ENCODE peak calls at places on chromosomes 2 and 18, in four cellular contexts. One of them, this sample, is unnamed.
A peak's percentile ranks its signal among the peaks of the same experiment; 100 is the strongest.

GRCh38 chr2:207619764-207620203 is 5.4 kb downstream of the METTL21A start:
- ATAC-seq in left lung: peak; percentile 6
- ATAC-seq in natural killer cell treated with Interleukin-12 subunit alpha and Interleukin-12 subunit beta and Interleukin-15 and Interleukin-18, amount 100 ng/mL, for 72 hours: peak; percentile 67
- ATAC-seq in activated T-cell treated with anti-CD3 and anti-CD28 coated beads, Interleukin-2, amount 50 U/mL, for 72 hours: no peak
- ATAC-seq in this sample: no peak

GRCh38 chr2:178008636-178009289 is 63.8 kb downstream of the PDE11A start:
- ATAC-seq in left lung: no peak
- ATAC-seq in natural killer cell treated with Interleukin-12 subunit alpha and Interleukin-12 subunit beta and Interleukin-15 and Interleukin-18, amount 100 ng/mL, for 72 hours: no peak
- ATAC-seq in activated T-cell treated with anti-CD3 and anti-CD28 coated beads, Interleukin-2, amount 50 U/mL, for 72 hours: no peak
- ATAC-seq in this sample: no peak

GRCh38 chr2:120293991-120294329 is 41.3 kb downstream of the RALB start:
- ATAC-seq in left lung: peak; percentile 38
- ATAC-seq in natural killer cell treated with Interleukin-12 subunit alpha and Interleukin-12 subunit beta and Interleukin-15 and Interleukin-18, amount 100 ng/mL, for 72 hours: no peak
- ATAC-seq in activated T-cell treated with anti-CD3 and anti-CD28 coated beads, Interleukin-2, amount 50 U/mL, for 72 hours: no peak
- ATAC-seq in this sample: no peak

GRCh38 chr2:84830095-84830494 is 50.8 kb downstream of the TRABD2A start:
- ATAC-seq in left lung: peak; percentile 79
- ATAC-seq in natural killer cell treated with Interleukin-12 subunit alpha and Interleukin-12 subunit beta and Interleukin-15 and Interleukin-18, amount 100 ng/mL, for 72 hours: no peak
- ATAC-seq in activated T-cell treated with anti-CD3 and anti-CD28 coated beads, Interleukin-2, amount 50 U/mL, for 72 hours: no peak
- ATAC-seq in this sample: no peak

GRCh38 chr18:9612215-9612830 is 2.0 kb downstream of the PPP4R1 start:
- ATAC-seq in left lung: peak; percentile 67
- ATAC-seq in natural killer cell treated with Interleukin-12 subunit alpha and Interleukin-12 subunit beta and Interleukin-15 and Interleukin-18, amount 100 ng/mL, for 72 hours: no peak
- ATAC-seq in activated T-cell treated with anti-CD3 and anti-CD28 coated beads, Interleukin-2, amount 50 U/mL, for 72 hours: peak; percentile 44
- ATAC-seq in this sample: peak; percentile 33

GRCh38 chr18:45280486-45281263 is 334.6 kb upstream of the SLC14A2 start:
- ATAC-seq in left lung: no peak
- ATAC-seq in natural killer cell treated with Interleukin-12 subunit alpha and Interleukin-12 subunit beta and Interleukin-15 and Interleukin-18, amount 100 ng/mL, for 72 hours: peak; percentile 33
- ATAC-seq in activated T-cell treated with anti-CD3 and anti-CD28 coated beads, Interleukin-2, amount 50 U/mL, for 72 hours: no peak
- ATAC-seq in this sample: no peak

GRCh38 chr2:182404102-182404501 is 22.7 kb downstream of the PDE1A start:
- ATAC-seq in left lung: no peak
- ATAC-seq in natural killer cell treated with Interleukin-12 subunit alpha and Interleukin-12 subunit beta and Interleukin-15 and Interleukin-18, amount 100 ng/mL, for 72 hours: no peak
- ATAC-seq in activated T-cell treated with anti-CD3 and anti-CD28 coated beads, Interleukin-2, amount 50 U/mL, for 72 hours: no peak
- ATAC-seq in this sample: no peak

GRCh38 chr2:42781204-42781603 is 11.2 kb downstream of the HAAO start:
- ATAC-seq in left lung: no peak
- ATAC-seq in natural killer cell treated with Interleukin-12 subunit alpha and Interleukin-12 subunit beta and Interleukin-15 and Interleukin-18, amount 100 ng/mL, for 72 hours: no peak
- ATAC-seq in activated T-cell treated with anti-CD3 and anti-CD28 coated beads, Interleukin-2, amount 50 U/mL, for 72 hours: no peak
- ATAC-seq in this sample: no peak

GRCh38 chr2:111618577-111618930 is 265.4 kb downstream of the ANAPC1 start:
- ATAC-seq in left lung: peak; percentile 58
- ATAC-seq in natural killer cell treated with Interleukin-12 subunit alpha and Interleukin-12 subunit beta and Interleukin-15 and Interleukin-18, amount 100 ng/mL, for 72 hours: no peak
- ATAC-seq in activated T-cell treated with anti-CD3 and anti-CD28 coated beads, Interleukin-2, amount 50 U/mL, for 72 hours: no peak
- ATAC-seq in this sample: no peak

GRCh38 chr18:13239557-13239956 is 21.0 kb downstream of the LDLRAD4 start:
- ATAC-seq in left lung: no peak
- ATAC-seq in natural killer cell treated with Interleukin-12 subunit alpha and Interleukin-12 subunit beta and Interleukin-15 and Interleukin-18, amount 100 ng/mL, for 72 hours: peak; percentile 4
- ATAC-seq in activated T-cell treated with anti-CD3 and anti-CD28 coated beads, Interleukin-2, amount 50 U/mL, for 72 hours: no peak
- ATAC-seq in this sample: no peak

GRCh38 chr2:1081411-1082225 is 131.0 kb downstream of the SNTG2 start:
- ATAC-seq in left lung: peak; percentile 39
- ATAC-seq in natural killer cell treated with Interleukin-12 subunit alpha and Interleukin-12 subunit beta and Interleukin-15 and Interleukin-18, amount 100 ng/mL, for 72 hours: no peak
- ATAC-seq in activated T-cell treated with anti-CD3 and anti-CD28 coated beads, Interleukin-2, amount 50 U/mL, for 72 hours: no peak
- ATAC-seq in this sample: no peak

GRCh38 chr2:134917219-134917957 is 1.2 kb upstream of the CCNT2 start:
- ATAC-seq in left lung: peak; percentile 0
- ATAC-seq in natural killer cell treated with Interleukin-12 subunit alpha and Interleukin-12 subunit beta and Interleukin-15 and Interleukin-18, amount 100 ng/mL, for 72 hours: no peak
- ATAC-seq in activated T-cell treated with anti-CD3 and anti-CD28 coated beads, Interleukin-2, amount 50 U/mL, for 72 hours: no peak
- ATAC-seq in this sample: no peak

GRCh38 chr18:79733996-79734770 is 54.6 kb downstream of the CTDP1 start:
- ATAC-seq in left lung: peak; percentile 51
- ATAC-seq in natural killer cell treated with Interleukin-12 subunit alpha and Interleukin-12 subunit beta and Interleukin-15 and Interleukin-18, amount 100 ng/mL, for 72 hours: no peak
- ATAC-seq in activated T-cell treated with anti-CD3 and anti-CD28 coated beads, Interleukin-2, amount 50 U/mL, for 72 hours: no peak
- ATAC-seq in this sample: no peak

GRCh38 chr2:98701230-98701629 is 29.7 kb downstream of the MGAT4A start:
- ATAC-seq in left lung: peak; percentile 46
- ATAC-seq in natural killer cell treated with Interleukin-12 subunit alpha and Interleukin-12 subunit beta and Interleukin-15 and Interleukin-18, amount 100 ng/mL, for 72 hours: no peak
- ATAC-seq in activated T-cell treated with anti-CD3 and anti-CD28 coated beads, Interleukin-2, amount 50 U/mL, for 72 hours: no peak
- ATAC-seq in this sample: no peak

GRCh38 chr2:170236639-170237037 is 58.7 kb downstream of the MYO3B start:
- ATAC-seq in left lung: no peak
- ATAC-seq in natural killer cell treated with Interleukin-12 subunit alpha and Interleukin-12 subunit beta and Interleukin-15 and Interleukin-18, amount 100 ng/mL, for 72 hours: no peak
- ATAC-seq in activated T-cell treated with anti-CD3 and anti-CD28 coated beads, Interleukin-2, amount 50 U/mL, for 72 hours: no peak
- ATAC-seq in this sample: no peak

GRCh38 chr2:64192080-64192479 is 47.9 kb upstream of the PELI1 start:
- ATAC-seq in left lung: peak; percentile 58
- ATAC-seq in natural killer cell treated with Interleukin-12 subunit alpha and Interleukin-12 subunit beta and Interleukin-15 and Interleukin-18, amount 100 ng/mL, for 72 hours: no peak
- ATAC-seq in activated T-cell treated with anti-CD3 and anti-CD28 coated beads, Interleukin-2, amount 50 U/mL, for 72 hours: no peak
- ATAC-seq in this sample: no peak

GRCh38 chr2:11940799-11941198 is 194.4 kb downstream of the LPIN1 start:
- ATAC-seq in left lung: no peak
- ATAC-seq in natural killer cell treated with Interleukin-12 subunit alpha and Interleukin-12 subunit beta and Interleukin-15 and Interleukin-18, amount 100 ng/mL, for 72 hours: no peak
- ATAC-seq in activated T-cell treated with anti-CD3 and anti-CD28 coated beads, Interleukin-2, amount 50 U/mL, for 72 hours: no peak
- ATAC-seq in this sample: no peak

GRCh38 chr2:148726228-148726627 is 81.7 kb downstream of the EPC2 start:
- ATAC-seq in left lung: no peak
- ATAC-seq in natural killer cell treated with Interleukin-12 subunit alpha and Interleukin-12 subunit beta and Interleukin-15 and Interleukin-18, amount 100 ng/mL, for 72 hours: peak; percentile 61
- ATAC-seq in activated T-cell treated with anti-CD3 and anti-CD28 coated beads, Interleukin-2, amount 50 U/mL, for 72 hours: peak; percentile 57
- ATAC-seq in this sample: peak; percentile 85

GRCh38 chr18:9380101-9380500 is 45.5 kb downstream of the TWSG1 start:
- ATAC-seq in left lung: peak; percentile 32
- ATAC-seq in natural killer cell treated with Interleukin-12 subunit alpha and Interleukin-12 subunit beta and Interleukin-15 and Interleukin-18, amount 100 ng/mL, for 72 hours: no peak
- ATAC-seq in activated T-cell treated with anti-CD3 and anti-CD28 coated beads, Interleukin-2, amount 50 U/mL, for 72 hours: no peak
- ATAC-seq in this sample: no peak

GRCh38 chr2:52416340-52416739 is 1351.3 kb upstream of the CHAC2 start:
- ATAC-seq in left lung: no peak
- ATAC-seq in natural killer cell treated with Interleukin-12 subunit alpha and Interleukin-12 subunit beta and Interleukin-15 and Interleukin-18, amount 100 ng/mL, for 72 hours: no peak
- ATAC-seq in activated T-cell treated with anti-CD3 and anti-CD28 coated beads, Interleukin-2, amount 50 U/mL, for 72 hours: no peak
- ATAC-seq in this sample: no peak

GRCh38 chr2:127115471-127116199 is 8.7 kb upstream of the BIN1 start:
- ATAC-seq in left lung: no peak
- ATAC-seq in natural killer cell treated with Interleukin-12 subunit alpha and Interleukin-12 subunit beta and Interleukin-15 and Interleukin-18, amount 100 ng/mL, for 72 hours: no peak
- ATAC-seq in activated T-cell treated with anti-CD3 and anti-CD28 coated beads, Interleukin-2, amount 50 U/mL, for 72 hours: no peak
- ATAC-seq in this sample: no peak

GRCh38 chr2:241843321-241844065 is 15.2 kb downstream of the PDCD1 start:
- ATAC-seq in left lung: peak; percentile 8
- ATAC-seq in natural killer cell treated with Interleukin-12 subunit alpha and Interleukin-12 subunit beta and Interleukin-15 and Interleukin-18, amount 100 ng/mL, for 72 hours: peak; percentile 1
- ATAC-seq in activated T-cell treated with anti-CD3 and anti-CD28 coated beads, Interleukin-2, amount 50 U/mL, for 72 hours: no peak
- ATAC-seq in this sample: peak; percentile 0

GRCh38 chr2:47173986-47174730 is 19.1 kb upstream of the STPG4 start:
- ATAC-seq in left lung: no peak
- ATAC-seq in natural killer cell treated with Interleukin-12 subunit alpha and Interleukin-12 subunit beta and Interleukin-15 and Interleukin-18, amount 100 ng/mL, for 72 hours: no peak
- ATAC-seq in activated T-cell treated with anti-CD3 and anti-CD28 coated beads, Interleukin-2, amount 50 U/mL, for 72 hours: no peak
- ATAC-seq in this sample: no peak

GRCh38 chr2:160203007-160203406 is 2.9 kb upstream of the ITGB6 start:
- ATAC-seq in left lung: no peak
- ATAC-seq in natural killer cell treated with Interleukin-12 subunit alpha and Interleukin-12 subunit beta and Interleukin-15 and Interleukin-18, amount 100 ng/mL, for 72 hours: no peak
- ATAC-seq in activated T-cell treated with anti-CD3 and anti-CD28 coated beads, Interleukin-2, amount 50 U/mL, for 72 hours: no peak
- ATAC-seq in this sample: no peak